ENCODE peak calls at places on chromosomes 3 and 15, in six cellular contexts. L is amygdala; H is body of pancreas; Q is HFFc6; P is osteocyte; G is central memory CD4-positive, alpha-beta T cell. N is an unnamed sample.

GRCh38 chr15:64249842-64250575 is 87.2 kb upstream of the PPIB start:
- DNase-seq in P (no peak), L (no peak), G (no peak), Q (peak; percentile 21), H (no peak), N (no peak)

GRCh38 chr3:57161131-57161538 is 4.0 kb downstream of the IL17RD start:
- DNase-seq in H (no peak), P (no peak), L (no peak), Q (no peak), G (no peak), N (no peak)

GRCh38 chr3:52495777-52496602 is 852 bp downstream of the STAB1 start:
- DNase-seq in Q (peak; percentile 49), L (no peak), P (no peak), H (peak; percentile 42), G (no peak), N (no peak)

GRCh38 chr15:74794248-74794969 is 12.5 kb downstream of the CSK start:
- DNase-seq in H (no peak), Q (no peak), P (no peak), L (no peak), G (no peak), N (no peak)

GRCh38 chr15:99015677-99016568 is 8.3 kb upstream of the PGPEP1L start:
- DNase-seq in G (no peak), H (peak; percentile 43), Q (no peak), L (no peak), P (peak; percentile 78), N (no peak)

GRCh38 chr3:170117134-170117533 is 64.4 kb downstream of the PHC3 start:
- DNase-seq in L (no peak), H (no peak), G (no peak), P (no peak), Q (peak; percentile 14), N (no peak)

GRCh38 chr15:91412529-91412928 is 312.5 kb downstream of the SV2B start:
- DNase-seq in P (no peak), L (no peak), G (no peak), H (no peak), Q (no peak), N (peak; percentile 8)

GRCh38 chr3:58585005-58585786 is 8.0 kb upstream of the FAM107A start:
- DNase-seq in G (peak; percentile 12), P (peak; percentile 88), Q (peak; percentile 55), H (peak; percentile 79), L (peak; percentile 69), N (peak; percentile 57)

GRCh38 chr3:98402507-98402906 is 12.0 kb downstream of the OR5K3 start:
- DNase-seq in H (no peak), P (no peak), Q (no peak), L (no peak), G (no peak), N (no peak)

GRCh38 chr3:4786431-4786830 is 192.8 kb upstream of the BHLHE40 start:
- DNase-seq in Q (no peak), P (no peak), L (no peak), G (no peak), H (no peak), N (no peak)

GRCh38 chr3:20658491-20658890 is 472.5 kb upstream of the SGO1 start:
- DNase-seq in H (no peak), G (no peak), L (no peak), P (no peak), Q (peak; percentile 18), N (no peak)